ENCODE peak calls at places on chromosomes 6 and 20, in nine cellular contexts. M is ascending aorta; Y is EL; I is EH; T is neural crest cell; C is SW480; O is fibroblast of pulmonary artery; R is GM23338; D is activated CD4-positive, alpha-beta T cell treated with anti-CD3 and anti-CD28 coated beads, Interleukin-2, amount 50 U/mL, for 4 hours. Z is an unnamed sample.

GRCh38 chr6:29968130-29968529 is 25.8 kb downstream of the HLA-A start:
- DNase-seq in R (peak), I (peak), O (peak), Y (peak), T (no peak), M (no peak), D (no peak), C (peak), Z (peak)

GRCh38 chr20:45971675-45972499 is at the start of gene ZNF335:
- DNase-seq in Y (peak), D (peak), C (peak), M (peak), R (peak), O (peak), T (peak), I (peak), Z (peak)

GRCh38 chr20:56826971-56827645 is 198.0 kb downstream of the TFAP2C start:
- DNase-seq in R (no peak), C (no peak), T (no peak), D (no peak), I (peak), M (no peak), Y (peak), O (peak), Z (no peak)

GRCh38 chr6:146041282-146041681 is 12.4 kb downstream of the GRM1 start:
- DNase-seq in I (peak), T (no peak), D (no peak), R (peak), O (peak), M (no peak), C (peak), Y (peak), Z (peak)

GRCh38 chr6:151241853-151242252 is 2.1 kb downstream of the AKAP12 start:
- DNase-seq in T (no peak), I (peak), D (no peak), C (no peak), O (no peak), R (no peak), Y (no peak), M (no peak), Z (no peak)

GRCh38 chr20:46348231-46348803 is 40.0 kb upstream of the CDH22 start:
- DNase-seq in O (peak), D (no peak), I (peak), C (no peak), M (no peak), R (peak), T (peak), Y (no peak), Z (no peak)

GRCh38 chr20:7742479-7742878 is 197.8 kb downstream of the HAO1 start:
- DNase-seq in Y (no peak), C (no peak), O (peak), R (no peak), D (no peak), T (no peak), M (no peak), I (no peak), Z (peak)

GRCh38 chr6:118744261-118744941 is 93.0 kb upstream of the CEP85L start:
- DNase-seq in D (no peak), R (no peak), M (no peak), T (no peak), Y (peak), C (no peak), O (no peak), I (peak), Z (no peak)

GRCh38 chr6:125918681-125919566 is 37.6 kb upstream of the HINT3 start:
- DNase-seq in O (peak), D (peak), T (no peak), R (peak), Y (peak), C (peak), M (no peak), I (peak), Z (peak)

GRCh38 chr20:43955244-43956191 is 40.9 kb downstream of the TOX2 start:
- DNase-seq in C (peak), Y (peak), I (peak), R (no peak), D (peak), T (no peak), O (peak), M (no peak), Z (peak)

GRCh38 chr20:62816031-62816878 is 595 bp upstream of the COL9A3 start:
- DNase-seq in D (no peak), T (peak), C (no peak), M (no peak), O (no peak), Y (peak), R (peak), I (peak), Z (no peak)

GRCh38 chr6:105322499-105323231 is 80.2 kb downstream of the PREP start:
- DNase-seq in D (no peak), M (no peak), O (no peak), C (no peak), T (no peak), R (no peak), Y (no peak), I (no peak), Z (no peak)

GRCh38 chr6:129500958-129501381 is 209.0 kb downstream of the ARHGAP18 start:
- DNase-seq in T (peak), C (peak), O (peak), Y (peak), M (no peak), I (peak), R (peak), D (no peak), Z (no peak)

GRCh38 chr20:21353236-21353635 is 44.1 kb downstream of the NKX2-4 start:
- DNase-seq in D (no peak), I (peak), O (peak), Y (peak), R (no peak), M (no peak), T (no peak), C (no peak), Z (peak)

GRCh38 chr6:163416640-163417253 is 2.2 kb downstream of the QKI start:
- DNase-seq in O (peak), R (peak), I (peak), D (peak), M (no peak), T (peak), Y (peak), C (peak), Z (peak)

GRCh38 chr20:59824711-59825562 is 108.5 kb downstream of the SYCP2 start:
- DNase-seq in R (no peak), O (no peak), C (peak), Y (no peak), D (no peak), M (no peak), T (no peak), I (no peak), Z (no peak)

GRCh38 chr6:166542580-166542912 is 43.9 kb downstream of the RAMACL start:
- DNase-seq in C (peak), M (no peak), O (no peak), I (peak), R (peak), T (no peak), Y (no peak), D (no peak), Z (no peak)

GRCh38 chr6:75412937-75413662 is 80.5 kb downstream of the FILIP1 start:
- DNase-seq in Y (peak), I (peak), O (peak), M (no peak), T (no peak), C (no peak), D (no peak), R (no peak), Z (peak)

GRCh38 chr6:57177545-57178225 is 5.6 kb downstream of the BAG2 start:
- DNase-seq in M (peak), R (no peak), I (peak), Y (no peak), C (no peak), D (no peak), T (no peak), O (peak), Z (no peak)

GRCh38 chr20:32969356-32970114 is 34.7 kb downstream of the SUN5 start:
- DNase-seq in O (no peak), D (no peak), C (no peak), M (peak), Y (no peak), R (no peak), T (no peak), I (no peak), Z (no peak)

GRCh38 chr20:1632228-1632577 is 12.4 kb upstream of the SIRPB1 start:
- DNase-seq in T (no peak), R (no peak), D (peak), C (no peak), I (no peak), O (no peak), Y (no peak), M (no peak), Z (no peak)

GRCh38 chr6:170297577-170298330 is 6.9 kb upstream of the DLL1 start:
- DNase-seq in C (no peak), M (peak), O (no peak), Y (no peak), R (no peak), T (no peak), D (no peak), I (no peak), Z (no peak)

GRCh38 chr20:30506100-30506499 is 751.4 kb upstream of the DEFB115 start:
- DNase-seq in O (no peak), M (no peak), D (no peak), T (no peak), C (no peak), Y (no peak), I (no peak), R (peak), Z (no peak)

GRCh38 chr20:46056970-46057855 is 28.2 kb downstream of the SLC12A5 start:
- DNase-seq in Y (peak), T (peak), O (peak), D (no peak), M (no peak), I (peak), R (peak), C (no peak), Z (no peak)

GRCh38 chr6:49570474-49571079 is 20.1 kb downstream of the C6orf141 start:
- DNase-seq in M (no peak), D (no peak), Y (peak), T (no peak), R (no peak), I (peak), C (peak), O (peak), Z (no peak)

GRCh38 chr6:33985947-33986346 is 159.9 kb downstream of the GRM4 start:
- DNase-seq in Y (no peak), R (no peak), T (no peak), M (no peak), D (no peak), I (no peak), C (no peak), O (no peak), Z (no peak)

GRCh38 chr6:124772733-124773319 is 189.4 kb upstream of the RNF217 start:
- DNase-seq in I (no peak), D (no peak), O (no peak), M (no peak), C (no peak), T (no peak), Y (no peak), R (no peak), Z (no peak)

GRCh38 chr20:49851991-49852390 is 39.4 kb downstream of the SLC9A8 start:
- DNase-seq in O (no peak), T (no peak), I (no peak), M (peak), R (no peak), D (no peak), Y (no peak), C (no peak), Z (no peak)

GRCh38 chr6:31689249-31690110 is 8.6 kb upstream of the LY6G5C start:
- DNase-seq in O (no peak), I (no peak), M (no peak), R (peak), Y (no peak), T (no peak), D (no peak), C (no peak), Z (no peak)

GRCh38 chr6:75317503-75318206 is 33.1 kb upstream of the TMEM30A start:
- DNase-seq in M (no peak), C (no peak), Y (peak), D (no peak), T (no peak), O (peak), R (peak), I (peak), Z (peak)

GRCh38 chr20:45269056-45269455 is 14.7 kb upstream of the SLPI start:
- DNase-seq in O (no peak), I (no peak), D (no peak), Y (no peak), M (no peak), T (no peak), C (no peak), R (no peak), Z (no peak)

GRCh38 chr20:20373046-20373706 is 5.3 kb downstream of the INSM1 start:
- DNase-seq in O (peak), C (no peak), Y (peak), I (peak), T (no peak), D (no peak), R (no peak), M (no peak), Z (no peak)

GRCh38 chr20:21127201-21127981 is 1.5 kb downstream of the KIZ start:
- DNase-seq in M (no peak), T (no peak), R (no peak), C (no peak), O (no peak), Y (no peak), D (no peak), I (no peak), Z (no peak)